ENCODE peak calls at places on chromosomes 3 and 15, in nine cellular contexts. G, I, M, A, C, K, Z, B and X are unnamed samples.

GRCh38 chr15:99051308-99051707 is 43.7 kb upstream of the PGPEP1L start:
- DNase-seq in I (no peak), C (no peak), A (no peak), Z (no peak), K (no peak), M (no peak), B (no peak), G (no peak), X (no peak)

GRCh38 chr3:40120816-40121215 is 188.7 kb upstream of the EIF1B start:
- DNase-seq in M (no peak), I (peak), C (no peak), K (no peak), A (peak), B (peak), G (no peak), Z (no peak), X (peak)

GRCh38 chr3:122824465-122825379 is 29.9 kb downstream of the SLC49A4 start:
- DNase-seq in C (no peak), B (no peak), A (no peak), G (no peak), K (no peak), I (no peak), M (no peak), Z (no peak), X (no peak)

GRCh38 chr15:89593018-89593417 is 17.7 kb downstream of the TICRR start:
- DNase-seq in C (no peak), B (no peak), I (no peak), A (no peak), M (no peak), G (no peak), K (no peak), Z (no peak), X (no peak)

GRCh38 chr3:188801393-188801792 is 370.4 kb upstream of the TPRG1 start:
- DNase-seq in G (no peak), K (no peak), A (no peak), I (no peak), M (no peak), C (no peak), B (no peak), Z (no peak), X (no peak)

GRCh38 chr15:29822685-29823459 is 604 bp upstream of the TJP1 start:
- DNase-seq in K (peak), A (peak), B (peak), I (peak), M (peak), C (peak), G (peak), Z (no peak), X (peak)

GRCh38 chr15:90082140-90082713 is 20.0 kb downstream of the IDH2 start:
- DNase-seq in M (no peak), K (no peak), G (no peak), C (no peak), A (no peak), Z (no peak), B (no peak), I (no peak), X (no peak)

GRCh38 chr3:27568393-27568792 is 84.2 kb upstream of the SLC4A7 start:
- DNase-seq in C (peak), B (no peak), A (peak), I (no peak), M (peak), G (peak), K (peak), Z (no peak), X (peak)

GRCh38 chr3:73663495-73663894 is 38.8 kb upstream of the PDZRN3 start:
- DNase-seq in C (no peak), K (no peak), A (no peak), I (no peak), Z (no peak), B (no peak), M (no peak), G (no peak), X (no peak)

GRCh38 chr3:193400304-193400703 is 21.8 kb upstream of the ATP13A5 start:
- DNase-seq in G (no peak), Z (no peak), A (no peak), M (no peak), B (no peak), C (no peak), I (no peak), K (no peak), X (no peak)

GRCh38 chr15:101149864-101150722 is 101.8 kb downstream of the CHSY1 start:
- DNase-seq in K (no peak), I (no peak), A (no peak), Z (no peak), C (peak), B (no peak), G (no peak), M (peak), X (no peak)

GRCh38 chr3:171328419-171329082 is 131.7 kb downstream of the TNIK start:
- DNase-seq in K (no peak), A (peak), I (peak), Z (no peak), C (no peak), M (peak), B (no peak), G (no peak), X (no peak)

GRCh38 chr3:33624756-33625155 is 93.3 kb downstream of the CLASP2 start:
- DNase-seq in C (no peak), B (no peak), Z (no peak), M (no peak), K (no peak), G (no peak), I (no peak), A (peak), X (no peak)

GRCh38 chr3:151538706-151539403 is 78.0 kb upstream of the IGSF10 start:
- DNase-seq in G (peak), C (no peak), K (peak), I (no peak), M (peak), A (peak), B (peak), Z (no peak), X (no peak)

GRCh38 chr3:187296058-187296457 is 4.5 kb upstream of the MASP1 start:
- DNase-seq in K (no peak), M (no peak), G (no peak), Z (no peak), I (no peak), B (no peak), A (no peak), C (no peak), X (no peak)

GRCh38 chr3:182027366-182027765 is 315.6 kb downstream of the SOX2 start:
- DNase-seq in I (no peak), C (no peak), G (no peak), K (no peak), B (no peak), A (no peak), Z (no peak), M (no peak), X (peak)

DNA sequence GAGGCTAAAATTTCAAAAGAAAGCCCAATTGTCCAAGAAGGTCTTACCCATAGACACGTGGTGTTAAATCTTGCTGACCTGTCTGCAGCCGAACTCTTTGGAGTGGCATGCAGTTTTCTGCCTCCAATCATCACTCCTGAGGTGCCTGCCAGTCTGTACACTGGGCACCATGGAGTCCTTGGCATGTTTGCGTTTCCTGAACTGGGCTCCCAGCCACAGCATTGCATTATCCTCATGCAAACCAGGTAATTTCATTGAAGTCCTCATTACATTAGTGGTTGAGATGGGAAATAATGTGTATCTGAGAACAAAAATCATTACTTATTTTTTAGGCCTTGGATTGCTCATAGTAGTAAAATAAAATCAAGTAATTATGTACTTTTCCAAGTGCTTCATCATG is 152.3 kb downstream of the AKAP13 start:
- DNase-seq in M (peak), B (no peak), Z (no peak), G (no peak), K (peak), A (no peak), I (no peak), C (no peak), X (no peak)
- TF ChIP-seq CTCF in M (no peak), B (no peak), Z (no peak), G (no peak), K (no peak), A (no peak), I (no peak), C (no peak), X (no peak)

GRCh38 chr3:44074181-44074580 is 167.5 kb upstream of the TOPAZ1 start:
- DNase-seq in C (no peak), I (no peak), A (no peak), Z (no peak), B (no peak), M (no peak), G (no peak), K (no peak), X (peak)
- H3K27ac ChIP-seq in C (no peak), I (no peak), A (no peak), Z (no peak), B (no peak), M (no peak), G (no peak), K (no peak), X (no peak)

DNA sequence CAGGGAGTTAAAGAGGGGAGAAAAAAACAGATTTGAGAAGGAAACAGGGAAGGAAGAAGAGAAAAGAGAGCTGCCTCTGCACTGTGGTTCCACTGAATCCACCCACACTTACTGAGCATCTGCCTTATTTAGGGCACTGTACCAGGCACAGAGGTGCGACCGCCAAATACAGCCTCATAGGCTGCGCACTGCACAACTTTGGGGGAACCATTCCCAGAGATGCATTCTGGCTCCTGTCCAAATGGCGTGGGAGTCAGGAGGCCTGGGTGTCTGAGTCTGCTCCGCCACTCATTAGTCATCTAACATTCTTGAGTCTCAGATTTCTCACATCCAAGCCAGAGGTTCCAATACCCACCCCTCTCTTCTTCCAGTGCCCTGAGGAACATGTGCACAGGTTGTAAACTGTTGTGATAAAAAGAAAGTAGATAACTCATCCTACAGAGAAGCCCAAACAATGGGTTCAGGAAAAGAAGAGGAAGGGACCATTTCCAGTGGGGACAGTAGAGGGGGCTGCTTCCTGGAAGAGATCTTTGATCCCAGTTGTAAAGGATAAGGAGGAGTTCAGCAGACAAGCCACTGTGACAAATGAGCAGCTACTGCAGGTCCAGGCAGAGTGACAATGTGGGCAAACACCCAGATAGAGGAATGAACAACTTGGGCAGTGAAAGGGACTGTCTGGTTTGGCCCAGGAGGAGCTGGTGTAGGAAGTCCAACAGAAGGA is 254.6 kb downstream of the UACA start:
- DNase-seq in G (no peak), Z (no peak), K (no peak), A (peak), C (no peak), B (peak), I (peak), M (peak), X (peak)
- TF ChIP-seq CTCF in G (no peak), Z (no peak), K (no peak), A (peak), C (no peak), B (peak), I (peak), M (no peak), X (no peak)

GRCh38 chr3:56890448-56891083 is 88.8 kb upstream of the ARHGEF3 start:
- DNase-seq in Z (no peak), I (no peak), G (no peak), A (no peak), B (no peak), M (no peak), C (no peak), K (no peak), X (no peak)
- H3K27ac ChIP-seq in Z (peak), I (no peak), G (no peak), A (no peak), B (no peak), M (no peak), C (no peak), K (no peak), X (no peak)

GRCh38 chr3:113696658-113697191 is 283 bp upstream of the USF3 start:
- DNase-seq in I (peak), K (peak), Z (peak), G (peak), M (peak), A (peak), C (peak), B (peak), X (peak)
- TF ChIP-seq CTCF in I (no peak), K (peak), Z (no peak), G (no peak), M (no peak), A (no peak), C (no peak), B (peak), X (no peak)

GRCh38 chr3:62019906-62020305 is 353.4 kb downstream of the FEZF2 start:
- DNase-seq in M (no peak), B (no peak), I (no peak), C (no peak), K (no peak), G (no peak), Z (no peak), A (no peak), X (no peak)
- H3K27ac ChIP-seq in M (no peak), B (no peak), I (no peak), C (no peak), K (no peak), G (no peak), Z (no peak), A (no peak), X (no peak)

GRCh38 chr3:84772841-84773240 is 185.9 kb upstream of the CADM2 start:
- DNase-seq in M (no peak), B (no peak), K (no peak), C (no peak), A (no peak), G (no peak), I (no peak), Z (no peak), X (no peak)
- TF ChIP-seq CTCF in M (peak), B (peak), K (peak), C (no peak), A (no peak), G (no peak), I (no peak), Z (no peak), X (no peak)